ENCODE peak calls at places on chromosome 13, in six cellular contexts. C is lung, L is keratinocyte, E is tibial nerve, D is endodermal cell, A is adrenal gland. N is an unnamed sample.
A peak's percentile ranks its signal among the peaks of the same experiment; 100 is the strongest.

GRCh38 chr13:21546372-21546771 is 57.6 kb downstream of the MICU2 start:
- DNase-seq in C (no peak), L (no peak), E (no peak), D (no peak), A (no peak), N (no peak)

GRCh38 chr13:93775027-93775426 is 548.4 kb downstream of the GPC6 start:
- DNase-seq in C (no peak), L (no peak), E (no peak), D (no peak), A (no peak), N (no peak)

GRCh38 chr13:113546571-113547247 is 37.8 kb upstream of the TFDP1 start:
- DNase-seq in C (no peak), L (no peak), E (no peak), D (no peak), A (no peak), N (no peak)

GRCh38 chr13:21557995-21558394 is 46.0 kb downstream of the MICU2 start:
- DNase-seq in C (no peak), L (no peak), E (no peak), D (peak; percentile 68), A (no peak), N (no peak)

GRCh38 chr13:113584870-113585671 is 518 bp downstream of the TFDP1 start:
- DNase-seq in C (peak; percentile 10), L (no peak), E (no peak), D (peak; percentile 56), A (no peak), N (no peak)

GRCh38 chr13:76803831-76804230 is 82.4 kb downstream of the KCTD12 start:
- DNase-seq in C (no peak), L (no peak), E (no peak), D (no peak), A (no peak), N (no peak)

GRCh38 chr13:70108276-70108845 is at the start of gene KLHL1:
- DNase-seq in C (no peak), L (no peak), E (no peak), D (no peak), A (no peak), N (no peak)

GRCh38 chr13:24254151-24254810 is 55.1 kb upstream of the C1QTNF9 start:
- DNase-seq in C (peak; percentile 50), L (no peak), E (no peak), D (no peak), A (no peak), N (no peak)

GRCh38 chr13:98536729-98537128 is 40.2 kb downstream of the STK24 start:
- DNase-seq in C (no peak), L (no peak), E (no peak), D (no peak), A (no peak), N (no peak)

GRCh38 chr13:26051231-26052135 is at the start of gene SHISA2:
- DNase-seq in C (no peak), L (no peak), E (no peak), D (peak; percentile 90), A (peak; percentile 32), N (no peak)

GRCh38 chr13:19838726-19839342 is 24.6 kb downstream of the ZMYM5 start:
- DNase-seq in C (no peak), L (no peak), E (no peak), D (no peak), A (no peak), N (no peak)

GRCh38 chr13:21365574-21365973 is 93.5 kb downstream of the ZDHHC20 start:
- DNase-seq in C (no peak), L (no peak), E (no peak), D (peak; percentile 42), A (no peak), N (no peak)

GRCh38 chr13:75372517-75372916 is 109.5 kb downstream of the TBC1D4 start:
- DNase-seq in C (no peak), L (no peak), E (no peak), D (no peak), A (no peak), N (no peak)

GRCh38 chr13:36420437-36420891 is 11.8 kb upstream of the CCNA1 start:
- DNase-seq in C (peak; percentile 77), L (peak; percentile 19), E (peak; percentile 58), D (peak; percentile 92), A (peak; percentile 69), N (peak; percentile 25)

GRCh38 chr13:27796544-27797227 is 4.4 kb downstream of the GSX1 start:
- DNase-seq in C (no peak), L (no peak), E (no peak), D (no peak), A (no peak), N (no peak)

GRCh38 chr13:98399756-98400155 is 177.2 kb downstream of the STK24 start:
- DNase-seq in C (no peak), L (no peak), E (no peak), D (no peak), A (no peak), N (no peak)

GRCh38 chr13:34401741-34402140 is 540.3 kb upstream of the NBEA start:
- DNase-seq in C (no peak), L (no peak), E (no peak), D (no peak), A (no peak), N (no peak)

GRCh38 chr13:33869005-33869404 is 51.1 kb downstream of the RFC3 start:
- DNase-seq in C (no peak), L (no peak), E (no peak), D (no peak), A (no peak), N (no peak)

GRCh38 chr13:22880756-22881701 is 299.8 kb upstream of the SGCG start:
- DNase-seq in C (no peak), L (no peak), E (no peak), D (peak; percentile 59), A (no peak), N (no peak)

DNA sequence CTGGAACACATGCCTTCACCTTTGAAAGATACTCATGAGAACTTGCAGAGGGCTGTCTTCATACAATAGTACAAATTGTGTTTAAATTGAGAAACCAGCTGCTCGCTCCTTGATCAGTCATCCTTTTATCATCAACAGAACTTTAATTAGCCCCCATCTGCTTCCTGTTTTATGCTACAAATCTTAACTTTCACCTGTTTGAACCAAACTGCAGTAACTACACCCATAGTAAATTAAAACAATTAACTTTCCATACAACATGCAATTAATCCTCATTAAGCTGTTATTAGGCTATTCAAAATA is 85.2 kb downstream of the FOXO1 start:
- DNase-seq in C (no peak), L (no peak), E (no peak), D (no peak), A (no peak), N (no peak)
- H3K4me3 ChIP-seq in C (no peak overlapping the region), L (no peak overlapping the region), E (no peak overlapping the region), D (no peak overlapping the region), A (no peak overlapping the region), N (no peak overlapping the region)

GRCh38 chr13:38223093-38223492 is 126.6 kb upstream of the UFM1 start:
- DNase-seq in C (no peak), L (no peak), E (no peak), D (peak; percentile 70), A (no peak), N (no peak)
- TF ChIP-seq CTCF in C (no peak), L (no peak), E (no peak), D (peak; percentile 82), A (no peak), N (no peak)

GRCh38 chr13:41032646-41033396 is 13.7 kb upstream of the ELF1 start:
- DNase-seq in C (no peak), L (no peak), E (no peak), D (no peak), A (no peak), N (no peak)

GRCh38 chr13:41034382-41034781 is 15.3 kb upstream of the ELF1 start:
- DNase-seq in C (no peak), L (no peak), E (no peak), D (no peak), A (no peak), N (no peak)

GRCh38 chr13:41039746-41040145 is 20.6 kb upstream of the ELF1 start:
- DNase-seq in C (no peak), L (no peak), E (no peak), D (no peak), A (no peak), N (no peak)

GRCh38 chr13:41029629-41030028 is 10.5 kb upstream of the ELF1 start:
- DNase-seq in C (no peak), L (no peak), E (no peak), D (peak; percentile 68), A (no peak), N (no peak)

GRCh38 chr13:41034862-41035261 is 15.7 kb upstream of the ELF1 start:
- DNase-seq in C (no peak), L (no peak), E (no peak), D (no peak), A (no peak), N (no peak)
- H3K4me3 ChIP-seq in C (no peak overlapping the region), L (no peak overlapping the region), E (no peak overlapping the region), D (no peak overlapping the region), A (no peak overlapping the region), N (no peak overlapping the region)

DNA sequence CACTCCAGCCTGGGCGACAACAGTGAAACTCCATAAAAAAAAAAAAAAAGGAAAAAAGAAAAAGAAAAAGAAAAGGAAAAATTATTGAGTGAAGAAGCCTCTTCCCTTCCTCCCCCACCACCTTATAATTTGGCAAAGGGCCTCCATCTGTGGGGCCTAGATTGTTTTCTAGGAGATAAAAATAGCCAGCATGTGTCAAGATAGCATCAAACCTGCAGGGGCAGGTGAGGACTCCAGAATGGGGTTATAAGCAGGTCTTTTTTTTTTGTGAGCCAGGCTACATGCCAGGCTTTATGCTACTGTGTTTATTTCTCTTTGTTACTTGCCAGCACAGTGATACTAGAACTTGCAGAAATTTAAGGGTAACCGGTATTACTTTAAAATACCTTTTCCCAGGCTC is 11.7 kb upstream of the TRIM13 start:
- DNase-seq in C (no peak), L (no peak), E (no peak), D (no peak), A (no peak), N (no peak)
- TF ChIP-seq CTCF in C (no peak), L (no peak), E (no peak), D (no peak), A (no peak), N (no peak)